ENCODE peak calls at places on chromosomes 13 and 19, in ten cellular contexts. One of them, this sample, is unnamed.

GRCh38 chr13:112752711-112753541 is 63.1 kb downstream of the ATP11A start:
- DNase-seq in left ventricle myocardium inferior: no peak
- DNase-seq in lower leg skin: no peak
- DNase-seq in tibial nerve: no peak
- DNase-seq in bronchial epithelial cell: no peak
- DNase-seq in GM10248: no peak
- DNase-seq in thoracic aorta: no peak
- DNase-seq in endothelial cell of umbilical vein: no peak
- DNase-seq in nephron progenitor cell: no peak
- DNase-seq in GM13977: no peak
- DNase-seq in this sample: no peak

GRCh38 chr13:66021846-66022245 is 1208.3 kb downstream of the PCDH9 start:
- DNase-seq in left ventricle myocardium inferior: no peak
- DNase-seq in lower leg skin: no peak
- DNase-seq in tibial nerve: no peak
- DNase-seq in bronchial epithelial cell: no peak
- DNase-seq in GM10248: no peak
- DNase-seq in thoracic aorta: no peak
- DNase-seq in endothelial cell of umbilical vein: no peak
- DNase-seq in nephron progenitor cell: no peak
- DNase-seq in GM13977: no peak
- DNase-seq in this sample: no peak

GRCh38 chr19:32829345-32829896 is 40.1 kb downstream of the SLC7A9 start:
- DNase-seq in left ventricle myocardium inferior: no peak
- DNase-seq in lower leg skin: no peak
- DNase-seq in tibial nerve: no peak
- DNase-seq in bronchial epithelial cell: no peak
- DNase-seq in GM10248: no peak
- DNase-seq in thoracic aorta: no peak
- DNase-seq in endothelial cell of umbilical vein: no peak
- DNase-seq in nephron progenitor cell: no peak
- DNase-seq in GM13977: no peak
- DNase-seq in this sample: no peak

GRCh38 chr19:34393031-34393430 is 11.2 kb upstream of the PDCD2L start:
- DNase-seq in left ventricle myocardium inferior: no peak
- DNase-seq in lower leg skin: no peak
- DNase-seq in tibial nerve: no peak
- DNase-seq in bronchial epithelial cell: no peak
- DNase-seq in GM10248: no peak
- DNase-seq in thoracic aorta: no peak
- DNase-seq in endothelial cell of umbilical vein: no peak
- DNase-seq in nephron progenitor cell: no peak
- DNase-seq in GM13977: no peak
- DNase-seq in this sample: no peak

GRCh38 chr19:2618611-2619010 is 83.9 kb downstream of the GNG7 start:
- DNase-seq in left ventricle myocardium inferior: peak; percentile 69
- DNase-seq in lower leg skin: no peak
- DNase-seq in tibial nerve: no peak
- DNase-seq in bronchial epithelial cell: peak; percentile 71
- DNase-seq in GM10248: no peak
- DNase-seq in thoracic aorta: no peak
- DNase-seq in endothelial cell of umbilical vein: peak; percentile 29
- DNase-seq in nephron progenitor cell: no peak
- DNase-seq in GM13977: no peak
- DNase-seq in this sample: no peak

GRCh38 chr19:45638930-45639729 is at the start of gene EML2:
- DNase-seq in left ventricle myocardium inferior: peak; percentile 56
- DNase-seq in lower leg skin: peak; percentile 32
- DNase-seq in tibial nerve: no peak
- DNase-seq in bronchial epithelial cell: peak; percentile 15
- DNase-seq in GM10248: peak; percentile 72
- DNase-seq in thoracic aorta: no peak
- DNase-seq in endothelial cell of umbilical vein: peak; percentile 33
- DNase-seq in nephron progenitor cell: peak; percentile 83
- DNase-seq in GM13977: peak; percentile 76
- DNase-seq in this sample: peak; percentile 61

GRCh38 chr19:48896191-48896720 is 2.3 kb downstream of the TULP2 start:
- DNase-seq in left ventricle myocardium inferior: peak; percentile 65
- DNase-seq in lower leg skin: peak; percentile 46
- DNase-seq in tibial nerve: peak; percentile 49
- DNase-seq in bronchial epithelial cell: no peak
- DNase-seq in GM10248: peak; percentile 79
- DNase-seq in thoracic aorta: no peak
- DNase-seq in endothelial cell of umbilical vein: no peak
- DNase-seq in nephron progenitor cell: peak; percentile 78
- DNase-seq in GM13977: peak; percentile 79
- DNase-seq in this sample: no peak

GRCh38 chr19:50912102-50912599 is 956 bp upstream of the KLK4 start:
- DNase-seq in left ventricle myocardium inferior: no peak
- DNase-seq in lower leg skin: no peak
- DNase-seq in tibial nerve: no peak
- DNase-seq in bronchial epithelial cell: no peak
- DNase-seq in GM10248: no peak
- DNase-seq in thoracic aorta: no peak
- DNase-seq in endothelial cell of umbilical vein: no peak
- DNase-seq in nephron progenitor cell: no peak
- DNase-seq in GM13977: no peak
- DNase-seq in this sample: no peak

GRCh38 chr19:38719761-38720558 is 24.3 kb downstream of the CAPN12 start:
- DNase-seq in left ventricle myocardium inferior: no peak
- DNase-seq in lower leg skin: no peak
- DNase-seq in tibial nerve: no peak
- DNase-seq in bronchial epithelial cell: no peak
- DNase-seq in GM10248: no peak
- DNase-seq in thoracic aorta: no peak
- DNase-seq in endothelial cell of umbilical vein: no peak
- DNase-seq in nephron progenitor cell: no peak
- DNase-seq in GM13977: no peak
- DNase-seq in this sample: no peak

GRCh38 chr13:40547545-40548322 is 118.7 kb downstream of the FOXO1 start:
- DNase-seq in left ventricle myocardium inferior: no peak
- DNase-seq in lower leg skin: no peak
- DNase-seq in tibial nerve: no peak
- DNase-seq in bronchial epithelial cell: no peak
- DNase-seq in GM10248: no peak
- DNase-seq in thoracic aorta: no peak
- DNase-seq in endothelial cell of umbilical vein: no peak
- DNase-seq in nephron progenitor cell: no peak
- DNase-seq in GM13977: no peak
- DNase-seq in this sample: no peak

GRCh38 chr19:45577111-45577905 is 7.3 kb downstream of the OPA3 start:
- DNase-seq in left ventricle myocardium inferior: peak; percentile 49
- DNase-seq in lower leg skin: no peak
- DNase-seq in tibial nerve: no peak
- DNase-seq in bronchial epithelial cell: peak; percentile 94
- DNase-seq in GM10248: no peak
- DNase-seq in thoracic aorta: no peak
- DNase-seq in endothelial cell of umbilical vein: no peak
- DNase-seq in nephron progenitor cell: no peak
- DNase-seq in GM13977: no peak
- DNase-seq in this sample: no peak

GRCh38 chr13:43057653-43058317 is 34.4 kb downstream of the DNAJC15 start:
- DNase-seq in left ventricle myocardium inferior: no peak
- DNase-seq in lower leg skin: no peak
- DNase-seq in tibial nerve: no peak
- DNase-seq in bronchial epithelial cell: no peak
- DNase-seq in GM10248: no peak
- DNase-seq in thoracic aorta: no peak
- DNase-seq in endothelial cell of umbilical vein: peak; percentile 39
- DNase-seq in nephron progenitor cell: no peak
- DNase-seq in GM13977: no peak
- DNase-seq in this sample: no peak

GRCh38 chr19:14494451-14494850 is 1.5 kb downstream of the GIPC1 start:
- DNase-seq in left ventricle myocardium inferior: no peak
- DNase-seq in lower leg skin: no peak
- DNase-seq in tibial nerve: no peak
- DNase-seq in bronchial epithelial cell: no peak
- DNase-seq in GM10248: no peak
- DNase-seq in thoracic aorta: no peak
- DNase-seq in endothelial cell of umbilical vein: no peak
- DNase-seq in nephron progenitor cell: no peak
- DNase-seq in GM13977: no peak
- DNase-seq in this sample: no peak

GRCh38 chr13:94415484-94415883 is 64.0 kb downstream of the DCT start:
- DNase-seq in left ventricle myocardium inferior: no peak
- DNase-seq in lower leg skin: no peak
- DNase-seq in tibial nerve: no peak
- DNase-seq in bronchial epithelial cell: no peak
- DNase-seq in GM10248: no peak
- DNase-seq in thoracic aorta: no peak
- DNase-seq in endothelial cell of umbilical vein: no peak
- DNase-seq in nephron progenitor cell: no peak
- DNase-seq in GM13977: no peak
- DNase-seq in this sample: no peak

GRCh38 chr13:100515410-100515800 is 73.2 kb downstream of the GGACT start:
- DNase-seq in left ventricle myocardium inferior: no peak
- DNase-seq in lower leg skin: no peak
- DNase-seq in tibial nerve: no peak
- DNase-seq in bronchial epithelial cell: no peak
- DNase-seq in GM10248: no peak
- DNase-seq in thoracic aorta: no peak
- DNase-seq in endothelial cell of umbilical vein: no peak
- DNase-seq in nephron progenitor cell: no peak
- DNase-seq in GM13977: no peak
- DNase-seq in this sample: no peak

GRCh38 chr13:112583592-112584277 is 4.2 kb downstream of the TUBGCP3 start:
- DNase-seq in left ventricle myocardium inferior: peak; percentile 34
- DNase-seq in lower leg skin: peak; percentile 49
- DNase-seq in tibial nerve: no peak
- DNase-seq in bronchial epithelial cell: no peak
- DNase-seq in GM10248: peak; percentile 62
- DNase-seq in thoracic aorta: no peak
- DNase-seq in endothelial cell of umbilical vein: no peak
- DNase-seq in nephron progenitor cell: no peak
- DNase-seq in GM13977: peak; percentile 51
- DNase-seq in this sample: no peak

GRCh38 chr19:42254083-42254849 is 662 bp downstream of the ERF start:
- DNase-seq in left ventricle myocardium inferior: peak; percentile 79
- DNase-seq in lower leg skin: peak; percentile 76
- DNase-seq in tibial nerve: peak; percentile 58
- DNase-seq in bronchial epithelial cell: no peak
- DNase-seq in GM10248: peak; percentile 64
- DNase-seq in thoracic aorta: no peak
- DNase-seq in endothelial cell of umbilical vein: peak; percentile 76
- DNase-seq in nephron progenitor cell: peak; percentile 80
- DNase-seq in GM13977: peak; percentile 77
- DNase-seq in this sample: no peak
- TF ChIP-seq CTCF in left ventricle myocardium inferior: peak; percentile 28
- TF ChIP-seq CTCF in lower leg skin: no peak
- TF ChIP-seq CTCF in tibial nerve: no peak
- TF ChIP-seq CTCF in bronchial epithelial cell: no peak
- TF ChIP-seq CTCF in GM10248: no peak
- TF ChIP-seq CTCF in thoracic aorta: peak; percentile 7
- TF ChIP-seq CTCF in endothelial cell of umbilical vein: no peak
- TF ChIP-seq CTCF in nephron progenitor cell: no peak
- TF ChIP-seq CTCF in GM13977: no peak
- TF ChIP-seq CTCF in this sample: no peak

DNA sequence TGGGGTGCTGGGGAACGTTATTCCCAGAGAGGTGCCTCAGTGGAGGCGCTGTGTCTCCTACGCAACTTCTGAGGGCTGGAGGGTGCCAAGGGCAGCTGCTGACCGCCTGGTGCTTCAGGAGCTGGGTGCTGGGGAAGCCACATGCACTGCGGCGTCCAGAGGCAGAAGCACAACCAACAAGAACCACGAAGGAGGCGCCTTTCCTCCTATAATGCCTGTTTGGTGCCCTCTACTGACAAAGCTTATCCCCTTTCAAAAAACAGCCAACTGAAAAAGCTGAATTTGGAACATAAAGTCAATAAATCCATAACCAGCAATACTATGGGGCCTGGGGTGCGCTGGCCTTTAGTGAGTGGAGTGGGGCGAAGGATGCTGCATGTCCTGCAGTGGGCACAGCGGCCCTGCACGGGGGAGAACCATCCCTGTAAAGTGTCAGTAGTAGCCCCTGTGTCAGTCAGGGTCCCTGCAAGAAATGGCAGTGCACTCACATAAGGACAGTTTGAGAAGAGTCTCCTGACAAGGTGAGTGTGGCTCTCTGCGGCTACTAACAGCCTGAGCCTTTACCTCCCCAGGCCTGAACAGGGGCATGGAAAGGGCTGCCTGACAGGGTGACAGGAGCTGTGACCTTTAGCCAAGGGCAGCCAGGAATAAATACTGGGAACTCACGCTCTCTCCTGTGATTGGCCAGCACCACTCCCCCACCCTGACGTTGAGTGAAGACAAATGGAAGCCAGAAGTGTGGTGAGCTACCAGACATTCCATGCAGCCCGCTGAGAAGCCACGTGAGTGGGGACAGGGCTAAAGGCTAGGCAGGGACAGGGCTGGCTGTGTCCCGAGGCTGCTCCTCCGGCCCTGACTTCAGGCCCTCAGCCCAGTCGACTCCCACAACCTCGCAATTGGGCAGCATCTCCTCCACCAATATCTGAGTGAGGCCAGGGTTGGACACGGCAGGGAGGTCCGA is 4.5 kb upstream of the B3GNT8 start:
- DNase-seq in left ventricle myocardium inferior: peak; percentile 82
- DNase-seq in lower leg skin: no peak
- DNase-seq in tibial nerve: no peak
- DNase-seq in bronchial epithelial cell: peak; percentile 25
- DNase-seq in GM10248: no peak
- DNase-seq in thoracic aorta: no peak
- DNase-seq in endothelial cell of umbilical vein: peak; percentile 51
- DNase-seq in nephron progenitor cell: no peak
- DNase-seq in GM13977: peak; percentile 15
- DNase-seq in this sample: no peak
- TF ChIP-seq CTCF in left ventricle myocardium inferior: peak; percentile 54
- TF ChIP-seq CTCF in lower leg skin: no peak
- TF ChIP-seq CTCF in tibial nerve: peak; percentile 8
- TF ChIP-seq CTCF in bronchial epithelial cell: peak; percentile 61
- TF ChIP-seq CTCF in GM10248: peak; percentile 41
- TF ChIP-seq CTCF in thoracic aorta: no peak
- TF ChIP-seq CTCF in endothelial cell of umbilical vein: peak; percentile 39
- TF ChIP-seq CTCF in nephron progenitor cell: no peak
- TF ChIP-seq CTCF in GM13977: peak; percentile 41
- TF ChIP-seq CTCF in this sample: no peak

GRCh38 chr19:30895946-30896345 is 453.3 kb downstream of the TSHZ3 start:
- DNase-seq in left ventricle myocardium inferior: no peak
- DNase-seq in lower leg skin: no peak
- DNase-seq in tibial nerve: no peak
- DNase-seq in bronchial epithelial cell: no peak
- DNase-seq in GM10248: no peak
- DNase-seq in thoracic aorta: no peak
- DNase-seq in endothelial cell of umbilical vein: no peak
- DNase-seq in nephron progenitor cell: no peak
- DNase-seq in GM13977: no peak
- DNase-seq in this sample: no peak
- TF ChIP-seq CTCF in left ventricle myocardium inferior: no peak
- TF ChIP-seq CTCF in lower leg skin: no peak
- TF ChIP-seq CTCF in tibial nerve: no peak
- TF ChIP-seq CTCF in bronchial epithelial cell: no peak
- TF ChIP-seq CTCF in GM10248: no peak
- TF ChIP-seq CTCF in thoracic aorta: no peak
- TF ChIP-seq CTCF in endothelial cell of umbilical vein: no peak
- TF ChIP-seq CTCF in nephron progenitor cell: no peak
- TF ChIP-seq CTCF in GM13977: no peak
- TF ChIP-seq CTCF in this sample: no peak

DNA sequence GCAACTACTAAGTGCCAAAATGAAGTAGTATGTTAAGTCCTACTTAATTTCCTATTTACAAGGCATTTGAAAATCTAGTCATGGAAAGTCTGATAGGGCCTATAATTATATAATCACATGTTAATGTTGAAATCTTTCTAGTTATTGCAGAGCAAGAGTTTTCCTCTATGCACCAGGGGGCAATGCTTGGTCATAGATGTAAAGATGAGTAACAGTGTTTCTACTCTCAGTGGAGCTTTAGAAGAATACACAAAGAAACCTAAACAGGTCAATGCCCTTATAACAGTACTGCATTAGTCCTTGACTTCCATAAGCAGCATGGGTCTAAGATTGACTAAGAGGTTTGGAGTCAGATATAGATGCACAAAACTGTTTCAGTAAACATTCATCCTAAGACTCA is 218.7 kb downstream of the KCTD12 start:
- DNase-seq in left ventricle myocardium inferior: no peak
- DNase-seq in lower leg skin: peak; percentile 21
- DNase-seq in tibial nerve: no peak
- DNase-seq in bronchial epithelial cell: peak; percentile 54
- DNase-seq in GM10248: no peak
- DNase-seq in thoracic aorta: no peak
- DNase-seq in endothelial cell of umbilical vein: peak; percentile 89
- DNase-seq in nephron progenitor cell: no peak
- DNase-seq in GM13977: no peak
- DNase-seq in this sample: no peak
- TF ChIP-seq CTCF in left ventricle myocardium inferior: peak; percentile 62
- TF ChIP-seq CTCF in lower leg skin: no peak
- TF ChIP-seq CTCF in tibial nerve: peak; percentile 17
- TF ChIP-seq CTCF in bronchial epithelial cell: no peak
- TF ChIP-seq CTCF in GM10248: peak; percentile 18
- TF ChIP-seq CTCF in thoracic aorta: no peak
- TF ChIP-seq CTCF in endothelial cell of umbilical vein: peak; percentile 21
- TF ChIP-seq CTCF in nephron progenitor cell: no peak
- TF ChIP-seq CTCF in GM13977: peak; percentile 9
- TF ChIP-seq CTCF in this sample: no peak

This sample was measured in mesothelial cell of epicardium.